ENCODE peak calls at places on chromosome 21, in seven cellular contexts. H is nephron progenitor cell; L is NCI-H187; I is naive thymus-derived CD8-positive, alpha-beta T cell; B is ELR; R is AG09309; G is activated T-cell treated with anti-CD3 and anti-CD28 coated beads, Interleukin-2, amount 50 U/mL, for 48 hours. V is an unnamed sample.

GRCh38 chr21:45341779-45342178 is 54.1 kb upstream of the POFUT2 start:
- DNase-seq in B (no peak), G (no peak), I (no peak), H (no peak), R (no peak), L (no peak), V (no peak)

GRCh38 chr21:38503588-38503987 is 5.3 kb upstream of the ERG start:
- DNase-seq in B (peak), R (no peak), L (no peak), H (no peak), G (no peak), I (no peak), V (peak)

GRCh38 chr21:33712022-33712803 is 69.9 kb downstream of the ITSN1 start:
- DNase-seq in I (no peak), H (no peak), G (no peak), L (no peak), R (no peak), B (no peak), V (no peak)

GRCh38 chr21:30340714-30341573 is 3.5 kb upstream of the KRTAP27-1 start:
- DNase-seq in G (peak), L (no peak), I (peak), H (peak), B (peak), R (no peak), V (no peak)

GRCh38 chr21:44664691-44665090 is 2.0 kb downstream of the KRTAP12-2 start:
- DNase-seq in I (no peak), G (no peak), L (no peak), H (no peak), B (no peak), R (no peak), V (no peak)

GRCh38 chr21:16420086-16420724 is 690.4 kb downstream of the USP25 start:
- DNase-seq in I (no peak), G (no peak), L (no peak), R (no peak), H (no peak), B (no peak), V (no peak)

GRCh38 chr21:25944672-25945213 is 210.0 kb downstream of the GABPA start:
- DNase-seq in R (no peak), H (no peak), G (no peak), I (no peak), B (no peak), L (no peak), V (no peak)

GRCh38 chr21:45353200-45353599 is 51.8 kb upstream of the COL18A1 start:
- DNase-seq in R (no peak), H (no peak), B (no peak), L (no peak), I (no peak), G (no peak), V (no peak)

GRCh38 chr21:41429925-41430491 is 4.0 kb downstream of the MX1 start:
- DNase-seq in L (no peak), I (no peak), R (no peak), B (no peak), G (peak), H (no peak), V (no peak)

GRCh38 chr21:44648557-44649311 is 2.5 kb downstream of the KRTAP10-11 start:
- DNase-seq in B (no peak), H (no peak), L (no peak), G (no peak), I (no peak), R (no peak), V (no peak)

GRCh38 chr21:42843021-42843420 is 36.3 kb downstream of the WDR4 start:
- DNase-seq in H (no peak), B (no peak), L (no peak), I (no peak), G (no peak), R (no peak), V (no peak)

GRCh38 chr21:33780631-33781030 is 135.0 kb downstream of the ATP5PO start:
- DNase-seq in H (no peak), B (no peak), G (no peak), L (no peak), I (no peak), R (no peak), V (no peak)

GRCh38 chr21:41768371-41769042 is 1.7 kb upstream of the RIPK4 start:
- DNase-seq in G (peak), L (no peak), B (peak), H (peak), I (peak), R (peak), V (peak)

GRCh38 chr21:38669186-38669585 is 136.5 kb upstream of the ETS2 start:
- DNase-seq in L (no peak), H (no peak), I (no peak), B (peak), R (no peak), G (no peak), V (no peak)

GRCh38 chr21:41168391-41169257 is 664 bp downstream of the BACE2 start:
- DNase-seq in R (no peak), B (peak), L (no peak), I (no peak), G (peak), H (peak), V (no peak)

GRCh38 chr21:45413922-45414321 is 9.0 kb downstream of the COL18A1 start:
- DNase-seq in G (no peak), B (no peak), R (no peak), H (no peak), I (no peak), L (no peak), V (no peak)